ENCODE peak calls at places on chromosomes 13 and 19, in four cellular contexts. One of them, this sample, is unnamed.

GRCh38 chr19:39765091-39766076 is 13.3 kb upstream of the LEUTX start:
- DNase-seq in HEK293T: peak
- DNase-seq in non-pigmented ciliary epithelial cell: peak
- DNase-seq in activated CD4-positive, alpha-beta T cell treated with anti-CD3 and anti-CD28 coated beads for 4 hours: peak
- DNase-seq in this sample: peak

GRCh38 chr13:105805866-105806265 is 729.6 kb downstream of the EFNB2 start:
- DNase-seq in HEK293T: no peak
- DNase-seq in non-pigmented ciliary epithelial cell: no peak
- DNase-seq in activated CD4-positive, alpha-beta T cell treated with anti-CD3 and anti-CD28 coated beads for 4 hours: no peak
- DNase-seq in this sample: no peak

GRCh38 chr19:37931941-37932655 is 25.1 kb downstream of the SIPA1L3 start:
- DNase-seq in HEK293T: no peak
- DNase-seq in non-pigmented ciliary epithelial cell: no peak
- DNase-seq in activated CD4-positive, alpha-beta T cell treated with anti-CD3 and anti-CD28 coated beads for 4 hours: no peak
- DNase-seq in this sample: peak

GRCh38 chr19:11373166-11373884 is 1.1 kb upstream of the SWSAP1 start:
- DNase-seq in HEK293T: no peak
- DNase-seq in non-pigmented ciliary epithelial cell: no peak
- DNase-seq in activated CD4-positive, alpha-beta T cell treated with anti-CD3 and anti-CD28 coated beads for 4 hours: no peak
- DNase-seq in this sample: peak

GRCh38 chr19:18204394-18205179 is 745 bp upstream of the RAB3A start:
- DNase-seq in HEK293T: no peak
- DNase-seq in non-pigmented ciliary epithelial cell: no peak
- DNase-seq in activated CD4-positive, alpha-beta T cell treated with anti-CD3 and anti-CD28 coated beads for 4 hours: peak
- DNase-seq in this sample: no peak

GRCh38 chr19:41821003-41821735 is 23.3 kb downstream of the LYPD4 start:
- DNase-seq in HEK293T: peak
- DNase-seq in non-pigmented ciliary epithelial cell: peak
- DNase-seq in activated CD4-positive, alpha-beta T cell treated with anti-CD3 and anti-CD28 coated beads for 4 hours: peak
- DNase-seq in this sample: peak

GRCh38 chr13:113623491-113624234 is 34.3 kb downstream of the ATP4B start:
- DNase-seq in HEK293T: no peak
- DNase-seq in non-pigmented ciliary epithelial cell: no peak
- DNase-seq in activated CD4-positive, alpha-beta T cell treated with anti-CD3 and anti-CD28 coated beads for 4 hours: no peak
- DNase-seq in this sample: no peak

GRCh38 chr19:52527954-52528326 is 472 bp downstream of the ZNF808 start:
- DNase-seq in HEK293T: no peak
- DNase-seq in non-pigmented ciliary epithelial cell: no peak
- DNase-seq in activated CD4-positive, alpha-beta T cell treated with anti-CD3 and anti-CD28 coated beads for 4 hours: peak
- DNase-seq in this sample: no peak

GRCh38 chr19:30274987-30275386 is 97.2 kb upstream of the ZNF536 start:
- DNase-seq in HEK293T: no peak
- DNase-seq in non-pigmented ciliary epithelial cell: no peak
- DNase-seq in activated CD4-positive, alpha-beta T cell treated with anti-CD3 and anti-CD28 coated beads for 4 hours: no peak
- DNase-seq in this sample: no peak

GRCh38 chr19:38425222-38425809 is 703 bp downstream of the RASGRP4 start:
- DNase-seq in HEK293T: no peak
- DNase-seq in non-pigmented ciliary epithelial cell: no peak
- DNase-seq in activated CD4-positive, alpha-beta T cell treated with anti-CD3 and anti-CD28 coated beads for 4 hours: no peak
- DNase-seq in this sample: no peak

GRCh38 chr13:95185851-95186250 is 115.4 kb downstream of the ABCC4 start:
- DNase-seq in HEK293T: no peak
- DNase-seq in non-pigmented ciliary epithelial cell: no peak
- DNase-seq in activated CD4-positive, alpha-beta T cell treated with anti-CD3 and anti-CD28 coated beads for 4 hours: peak
- DNase-seq in this sample: no peak

GRCh38 chr13:111280226-111280625 is 40.2 kb upstream of the TEX29 start:
- DNase-seq in HEK293T: no peak
- DNase-seq in non-pigmented ciliary epithelial cell: no peak
- DNase-seq in activated CD4-positive, alpha-beta T cell treated with anti-CD3 and anti-CD28 coated beads for 4 hours: no peak
- DNase-seq in this sample: peak

GRCh38 chr13:75760182-75760981 is 124.3 kb downstream of the LMO7 start:
- DNase-seq in HEK293T: peak
- DNase-seq in non-pigmented ciliary epithelial cell: no peak
- DNase-seq in activated CD4-positive, alpha-beta T cell treated with anti-CD3 and anti-CD28 coated beads for 4 hours: no peak
- DNase-seq in this sample: peak

GRCh38 chr19:5828661-5829566 is 10.6 kb downstream of the FUT6 start:
- DNase-seq in HEK293T: peak
- DNase-seq in non-pigmented ciliary epithelial cell: no peak
- DNase-seq in activated CD4-positive, alpha-beta T cell treated with anti-CD3 and anti-CD28 coated beads for 4 hours: peak
- DNase-seq in this sample: no peak

GRCh38 chr19:35063940-35064818 is 22.7 kb downstream of the HPN start:
- DNase-seq in HEK293T: no peak
- DNase-seq in non-pigmented ciliary epithelial cell: peak
- DNase-seq in activated CD4-positive, alpha-beta T cell treated with anti-CD3 and anti-CD28 coated beads for 4 hours: no peak
- DNase-seq in this sample: peak

GRCh38 chr13:48909088-48909389 is 66.7 kb upstream of the FNDC3A start:
- DNase-seq in HEK293T: no peak
- DNase-seq in non-pigmented ciliary epithelial cell: no peak
- DNase-seq in activated CD4-positive, alpha-beta T cell treated with anti-CD3 and anti-CD28 coated beads for 4 hours: no peak
- DNase-seq in this sample: no peak

GRCh38 chr13:75521956-75522355 is 15.7 kb downstream of the COMMD6 start:
- DNase-seq in HEK293T: no peak
- DNase-seq in non-pigmented ciliary epithelial cell: no peak
- DNase-seq in activated CD4-positive, alpha-beta T cell treated with anti-CD3 and anti-CD28 coated beads for 4 hours: no peak
- DNase-seq in this sample: no peak

GRCh38 chr19:2290441-2291184 is 8.6 kb upstream of the PEAK3 start:
- DNase-seq in HEK293T: no peak
- DNase-seq in non-pigmented ciliary epithelial cell: no peak
- DNase-seq in activated CD4-positive, alpha-beta T cell treated with anti-CD3 and anti-CD28 coated beads for 4 hours: no peak
- DNase-seq in this sample: no peak

GRCh38 chr13:41668130-41668757 is 210.9 kb downstream of the RGCC start:
- DNase-seq in HEK293T: peak
- DNase-seq in non-pigmented ciliary epithelial cell: peak
- DNase-seq in activated CD4-positive, alpha-beta T cell treated with anti-CD3 and anti-CD28 coated beads for 4 hours: peak
- DNase-seq in this sample: peak

GRCh38 chr19:13033819-13034611 is 38.7 kb downstream of the NFIX start:
- DNase-seq in HEK293T: peak
- DNase-seq in non-pigmented ciliary epithelial cell: no peak
- DNase-seq in activated CD4-positive, alpha-beta T cell treated with anti-CD3 and anti-CD28 coated beads for 4 hours: peak
- DNase-seq in this sample: no peak

GRCh38 chr13:70407486-70407885 is 299.2 kb upstream of the KLHL1 start:
- DNase-seq in HEK293T: no peak
- DNase-seq in non-pigmented ciliary epithelial cell: peak
- DNase-seq in activated CD4-positive, alpha-beta T cell treated with anti-CD3 and anti-CD28 coated beads for 4 hours: no peak
- DNase-seq in this sample: no peak

GRCh38 chr13:110256126-110256905 is 50.6 kb downstream of the COL4A1 start:
- DNase-seq in HEK293T: no peak
- DNase-seq in non-pigmented ciliary epithelial cell: no peak
- DNase-seq in activated CD4-positive, alpha-beta T cell treated with anti-CD3 and anti-CD28 coated beads for 4 hours: no peak
- DNase-seq in this sample: no peak

GRCh38 chr19:16797876-16798275 is 31.3 kb upstream of the SIN3B start:
- DNase-seq in HEK293T: no peak
- DNase-seq in non-pigmented ciliary epithelial cell: no peak
- DNase-seq in activated CD4-positive, alpha-beta T cell treated with anti-CD3 and anti-CD28 coated beads for 4 hours: no peak
- DNase-seq in this sample: no peak

GRCh38 chr13:26050568-26051230 is 1.1 kb downstream of the SHISA2 start:
- DNase-seq in HEK293T: peak
- DNase-seq in non-pigmented ciliary epithelial cell: no peak
- DNase-seq in activated CD4-positive, alpha-beta T cell treated with anti-CD3 and anti-CD28 coated beads for 4 hours: peak
- DNase-seq in this sample: peak

GRCh38 chr19:7224205-7224833 is 69.9 kb downstream of the INSR start:
- DNase-seq in HEK293T: no peak
- DNase-seq in non-pigmented ciliary epithelial cell: no peak
- DNase-seq in activated CD4-positive, alpha-beta T cell treated with anti-CD3 and anti-CD28 coated beads for 4 hours: no peak
- DNase-seq in this sample: no peak

GRCh38 chr19:54391589-54392061 is 23.6 kb upstream of the TTYH1 start:
- DNase-seq in HEK293T: no peak
- DNase-seq in non-pigmented ciliary epithelial cell: no peak
- DNase-seq in activated CD4-positive, alpha-beta T cell treated with anti-CD3 and anti-CD28 coated beads for 4 hours: no peak
- DNase-seq in this sample: no peak

GRCh38 chr19:44602071-44602470 is 11.3 kb upstream of the IGSF23 start:
- DNase-seq in HEK293T: no peak
- DNase-seq in non-pigmented ciliary epithelial cell: no peak
- DNase-seq in activated CD4-positive, alpha-beta T cell treated with anti-CD3 and anti-CD28 coated beads for 4 hours: no peak
- DNase-seq in this sample: peak

GRCh38 chr19:920051-920857 is 3.1 kb downstream of the KISS1R start:
- DNase-seq in HEK293T: no peak
- DNase-seq in non-pigmented ciliary epithelial cell: no peak
- DNase-seq in activated CD4-positive, alpha-beta T cell treated with anti-CD3 and anti-CD28 coated beads for 4 hours: peak
- DNase-seq in this sample: no peak

GRCh38 chr13:110856941-110857835 is 57.7 kb downstream of the ANKRD10 start:
- DNase-seq in HEK293T: no peak
- DNase-seq in non-pigmented ciliary epithelial cell: no peak
- DNase-seq in activated CD4-positive, alpha-beta T cell treated with anti-CD3 and anti-CD28 coated beads for 4 hours: no peak
- DNase-seq in this sample: no peak

GRCh38 chr13:37716796-37717195 is 118.2 kb upstream of the POSTN start:
- DNase-seq in HEK293T: no peak
- DNase-seq in non-pigmented ciliary epithelial cell: no peak
- DNase-seq in activated CD4-positive, alpha-beta T cell treated with anti-CD3 and anti-CD28 coated beads for 4 hours: no peak
- DNase-seq in this sample: no peak

GRCh38 chr19:815079-815774 is 6.5 kb downstream of the PLPPR3 start:
- DNase-seq in HEK293T: no peak
- DNase-seq in non-pigmented ciliary epithelial cell: no peak
- DNase-seq in activated CD4-positive, alpha-beta T cell treated with anti-CD3 and anti-CD28 coated beads for 4 hours: no peak
- DNase-seq in this sample: no peak

GRCh38 chr13:25678398-25678797 is 306.6 kb downstream of the ATP8A2 start:
- DNase-seq in HEK293T: no peak
- DNase-seq in non-pigmented ciliary epithelial cell: no peak
- DNase-seq in activated CD4-positive, alpha-beta T cell treated with anti-CD3 and anti-CD28 coated beads for 4 hours: peak
- DNase-seq in this sample: no peak

GRCh38 chr13:76822691-76823267 is 63.4 kb downstream of the KCTD12 start:
- DNase-seq in HEK293T: no peak
- DNase-seq in non-pigmented ciliary epithelial cell: no peak
- DNase-seq in activated CD4-positive, alpha-beta T cell treated with anti-CD3 and anti-CD28 coated beads for 4 hours: no peak
- DNase-seq in this sample: peak

GRCh38 chr19:15398501-15399233 is 19.1 kb upstream of the AKAP8 start:
- DNase-seq in HEK293T: no peak
- DNase-seq in non-pigmented ciliary epithelial cell: no peak
- DNase-seq in activated CD4-positive, alpha-beta T cell treated with anti-CD3 and anti-CD28 coated beads for 4 hours: no peak
- DNase-seq in this sample: no peak

GRCh38 chr13:111947026-111947810 is 119.7 kb upstream of the SOX1 start:
- DNase-seq in HEK293T: no peak
- DNase-seq in non-pigmented ciliary epithelial cell: no peak
- DNase-seq in activated CD4-positive, alpha-beta T cell treated with anti-CD3 and anti-CD28 coated beads for 4 hours: no peak
- DNase-seq in this sample: no peak

GRCh38 chr19:40650749-40651305 is 39.6 kb downstream of the NUMBL start:
- DNase-seq in HEK293T: no peak
- DNase-seq in non-pigmented ciliary epithelial cell: no peak
- DNase-seq in activated CD4-positive, alpha-beta T cell treated with anti-CD3 and anti-CD28 coated beads for 4 hours: no peak
- DNase-seq in this sample: no peak

GRCh38 chr13:107252428-107252827 is 684.5 kb upstream of the ARGLU1 start:
- DNase-seq in HEK293T: no peak
- DNase-seq in non-pigmented ciliary epithelial cell: no peak
- DNase-seq in activated CD4-positive, alpha-beta T cell treated with anti-CD3 and anti-CD28 coated beads for 4 hours: no peak
- DNase-seq in this sample: peak

GRCh38 chr13:23570099-23570926 is at the start of gene TNFRSF19:
- DNase-seq in HEK293T: peak
- DNase-seq in non-pigmented ciliary epithelial cell: peak
- DNase-seq in activated CD4-positive, alpha-beta T cell treated with anti-CD3 and anti-CD28 coated beads for 4 hours: no peak
- DNase-seq in this sample: peak